ENCODE peak calls at places on chromosome 6, in nine cellular contexts. A is lower lobe of right lung, L is prostate gland, C is psoas muscle, O is body of pancreas, G is right atrium auricular region, K is thoracic aorta, Q is tibial artery, P is ovary. H is an unnamed sample. For H3K4me1, the result is how much of the 10 kb centered on the place peaks cover.

GRCh38 chr6:11702039-11702795 is 76.4 kb downstream of the ADTRP start:
- DNase-seq in L (no peak), P (no peak), C (no peak), K (no peak), A (no peak), O (no peak), G (no peak), Q (no peak), H (no peak)

GRCh38 chr6:10759312-10759839 is 11.8 kb downstream of the TMEM14B start:
- DNase-seq in L (no peak), Q (no peak), G (no peak), O (no peak), K (no peak), P (no peak), C (no peak), A (no peak), H (no peak)

GRCh38 chr6:100093405-100093804 is 99.4 kb upstream of the MCHR2 start:
- DNase-seq in O (no peak), G (no peak), A (no peak), C (no peak), P (no peak), L (no peak), Q (no peak), K (no peak), H (no peak)

GRCh38 chr6:14026831-14027539 is 90.6 kb upstream of the CD83 start:
- DNase-seq in A (no peak), O (no peak), K (no peak), C (no peak), Q (no peak), L (no peak), G (no peak), P (no peak), H (no peak)

GRCh38 chr6:16154904-16155303 is 26.0 kb downstream of the MYLIP start:
- DNase-seq in L (no peak), G (peak), K (no peak), A (no peak), O (no peak), C (peak), Q (no peak), P (no peak), H (no peak)

GRCh38 chr6:39402239-39402751 is 79.8 kb upstream of the KCNK16 start:
- DNase-seq in P (no peak), A (no peak), K (no peak), C (no peak), G (no peak), L (no peak), Q (no peak), O (no peak), H (no peak)

GRCh38 chr6:82022614-82023102 is 224.9 kb downstream of the IBTK start:
- DNase-seq in O (no peak), L (no peak), G (no peak), K (no peak), P (no peak), A (no peak), Q (no peak), C (no peak), H (no peak)

GRCh38 chr6:91023529-91023928 is 436.7 kb upstream of the MAP3K7 start:
- DNase-seq in C (no peak), O (no peak), K (no peak), G (no peak), P (no peak), L (no peak), Q (no peak), A (no peak), H (no peak)

GRCh38 chr6:41494212-41495115 is 51.7 kb upstream of the FOXP4 start:
- DNase-seq in G (no peak), Q (no peak), C (no peak), A (no peak), P (no peak), K (no peak), O (no peak), L (no peak), H (no peak)

GRCh38 chr6:84752118-84752850 is 12.1 kb downstream of the TBX18 start:
- DNase-seq in C (no peak), G (no peak), Q (no peak), L (no peak), A (no peak), O (no peak), K (no peak), P (no peak), H (no peak)

GRCh38 chr6:112014483-112014882 is 39.4 kb upstream of the CCN6 start:
- DNase-seq in O (no peak), L (no peak), P (no peak), Q (no peak), K (no peak), G (no peak), A (no peak), C (no peak), H (no peak)

DNA sequence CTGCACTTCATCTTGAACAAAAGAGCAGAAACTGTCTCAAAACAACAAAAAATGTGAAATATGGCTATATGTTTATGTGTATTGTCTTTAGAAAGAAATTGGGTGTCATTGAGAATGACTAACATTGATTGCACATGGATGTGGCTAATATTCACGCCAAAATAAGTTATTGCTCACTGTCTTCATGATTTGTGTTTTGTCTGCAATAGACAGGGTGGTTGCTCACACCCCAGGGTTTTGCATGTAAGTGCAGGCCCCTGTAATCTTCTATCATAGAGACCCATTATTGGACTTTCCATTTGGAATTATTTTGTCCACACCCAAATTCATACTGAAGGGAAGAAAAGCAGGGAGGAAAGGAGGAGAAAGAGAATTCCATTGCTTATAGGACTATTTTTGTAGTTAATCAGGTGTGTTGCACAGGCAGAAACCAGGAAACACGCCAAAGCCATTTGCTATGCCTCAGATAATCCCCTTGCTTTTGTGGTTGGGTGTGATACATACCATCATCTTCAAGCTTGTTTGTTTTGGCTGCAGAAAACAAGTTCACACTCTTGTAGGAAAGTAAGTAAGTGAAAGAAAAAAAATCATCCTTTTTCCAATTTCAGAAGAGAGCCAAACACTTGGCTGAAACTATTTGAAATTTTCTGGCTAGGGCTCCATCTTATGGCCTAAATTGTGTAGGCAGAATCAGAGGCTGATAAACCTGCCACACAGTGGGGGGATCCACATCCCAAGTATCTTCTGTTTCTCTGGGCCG is 214.1 kb downstream of the COL12A1 start:
- DNase-seq in A (no peak), P (no peak), K (no peak), L (no peak), O (no peak), Q (no peak), C (no peak), G (no peak), H (no peak)
- TF ChIP-seq CTCF in A (no peak), P (no peak), K (no peak), L (no peak), O (no peak), Q (no peak), C (no peak), G (no peak), H (no peak)

DNA sequence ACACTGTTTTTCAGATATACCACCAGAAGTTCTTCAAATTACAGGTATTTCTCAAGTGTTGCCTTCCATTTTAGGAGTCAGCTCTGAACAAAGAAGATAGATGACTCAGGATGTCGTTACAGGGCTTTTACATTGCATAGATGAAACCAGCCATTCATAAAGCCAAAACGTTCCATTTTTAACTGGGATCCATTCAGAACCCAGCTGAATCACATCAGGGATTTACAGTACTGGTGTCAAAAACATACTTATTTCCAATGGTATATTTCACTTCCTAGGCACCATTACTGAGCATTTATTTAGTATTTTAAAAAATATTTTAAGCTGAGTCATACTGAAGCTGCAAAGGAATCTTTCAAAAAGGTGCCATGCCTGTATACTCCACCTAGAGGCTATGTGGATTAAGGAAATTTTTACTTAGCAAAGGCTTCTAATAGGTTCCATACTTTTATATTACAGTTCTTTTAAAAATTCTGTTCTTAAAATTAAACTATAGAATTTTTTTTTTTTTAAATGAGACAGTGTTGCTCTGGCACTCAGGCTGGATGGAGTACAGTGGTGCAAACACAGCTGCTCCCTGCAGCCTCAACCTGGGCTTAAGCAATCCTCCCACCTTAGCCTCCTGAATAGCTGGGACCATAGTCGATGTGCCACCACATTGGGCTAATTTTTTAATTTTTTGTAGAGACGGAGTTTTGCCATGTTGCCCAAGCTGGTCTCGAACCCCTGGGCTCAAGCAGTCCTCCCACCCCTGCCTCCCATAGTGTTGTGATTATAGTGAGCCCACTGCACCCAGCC is 2.6 kb downstream of the ASF1A start:
- DNase-seq in C (no peak), Q (no peak), P (no peak), O (no peak), L (no peak), K (no peak), A (no peak), G (no peak), H (no peak)
- H3K27ac ChIP-seq in C (peak), Q (no peak), P (no peak), O (no peak), L (no peak), K (peak), A (no peak), G (peak), H (no peak)

DNA sequence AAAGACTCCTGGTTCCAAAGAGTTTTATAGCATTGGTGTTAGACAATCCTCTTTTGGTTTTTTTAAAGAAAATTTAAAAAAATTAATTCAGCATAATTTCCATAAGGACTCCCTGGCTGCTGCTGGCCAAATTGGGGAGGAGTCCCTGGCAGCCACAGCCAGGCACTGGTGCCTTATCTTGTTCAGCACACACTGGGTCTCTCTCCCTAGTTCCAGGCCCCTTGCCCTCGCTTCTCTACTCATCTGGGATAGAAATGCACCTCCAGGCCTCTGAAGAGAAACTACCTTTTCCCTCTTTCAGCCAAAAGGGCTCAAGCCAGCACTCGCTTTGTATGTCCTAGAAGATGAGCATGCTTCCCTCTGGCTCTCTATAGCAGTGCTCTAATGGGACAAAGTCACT is 13.4 kb upstream of the MAPK13 start:
- DNase-seq in Q (no peak), A (no peak), G (no peak), C (no peak), O (no peak), P (no peak), K (no peak), L (no peak), H (no peak)
- H3K4me1 ChIP-seq in Q (under half), A (under half), G (under half), C (under half), O (under half), P (under half), K (under half), L (under half), H (under half)

GRCh38 chr6:152118678-152119077 is 311.2 kb downstream of the ESR1 start:
- DNase-seq in C (no peak), A (no peak), L (no peak), G (no peak), P (no peak), K (no peak), Q (no peak), O (no peak), H (no peak)
- TF ChIP-seq CTCF in C (no peak), A (no peak), L (no peak), G (no peak), P (no peak), K (no peak), Q (no peak), O (no peak), H (no peak)

H was measured in Peyer's patch.